ENCODE peak calls at places on chromosomes 2 and 18, in ten cellular contexts. F is fibroblast of lung, R is left ventricle myocardium inferior, X is A549, C is IMR-90, Y is mesenchymal stem cell, D is heart right ventricle, S is colonic mucosa, I is transverse colon, U is small intestine. N is an unnamed sample. For H3K9me3 and H3K4me1, the result is how much of the 10 kb centered on the place peaks cover.

GRCh38 chr18:33720133-33720532 is 142.1 kb downstream of the ASXL3 start:
- DNase-seq in F (peak), R (no peak), X (no peak), C (peak), Y (peak), D (no peak), S (no peak), I (no peak), U (no peak), N (no peak)

GRCh38 chr18:21330122-21330701 is 88.2 kb downstream of the GREB1L start:
- DNase-seq in F (peak), R (peak), X (peak), C (no peak), Y (peak), D (no peak), S (peak), I (no peak), U (peak), N (no peak)

GRCh38 chr18:59142274-59142673 is 2.6 kb downstream of the SEC11C start:
- DNase-seq in F (no peak), R (no peak), X (no peak), C (no peak), Y (no peak), D (no peak), S (no peak), I (no peak), U (no peak), N (no peak)

GRCh38 chr2:145123606-145124005 is 603.7 kb upstream of the ZEB2 start:
- DNase-seq in F (no peak), R (peak), X (no peak), C (peak), Y (peak), D (peak), S (peak), I (peak), U (no peak), N (peak)

GRCh38 chr2:47251404-47251675 is 96.2 kb upstream of the STPG4 start:
- DNase-seq in F (no peak), R (no peak), X (no peak), C (no peak), Y (no peak), D (no peak), S (no peak), I (no peak), U (no peak), N (no peak)

GRCh38 chr2:235495373-235496238 is 1.8 kb downstream of the AGAP1 start:
- DNase-seq in F (no peak), R (no peak), X (no peak), C (no peak), Y (no peak), D (no peak), S (no peak), I (no peak), U (peak), N (no peak)

GRCh38 chr2:168215813-168216212 is 31.6 kb downstream of the STK39 start:
- DNase-seq in F (peak), R (no peak), X (no peak), C (peak), Y (no peak), D (no peak), S (no peak), I (no peak), U (no peak), N (no peak)

GRCh38 chr2:126634273-126634861 is 21.6 kb upstream of the GYPC start:
- DNase-seq in F (peak), R (no peak), X (peak), C (peak), Y (no peak), D (no peak), S (peak), I (peak), U (peak), N (no peak)

GRCh38 chr2:201448701-201449100 is 2.6 kb downstream of the TRAK2 start:
- DNase-seq in F (no peak), R (no peak), X (no peak), C (no peak), Y (no peak), D (no peak), S (peak), I (peak), U (peak), N (no peak)

GRCh38 chr2:218323526-218324472 is 31.5 kb upstream of the TMBIM1 start:
- DNase-seq in F (peak), R (peak), X (peak), C (peak), Y (peak), D (no peak), S (peak), I (peak), U (peak), N (peak)

GRCh38 chr2:223114170-223114569 is 62.2 kb downstream of the KCNE4 start:
- DNase-seq in F (no peak), R (no peak), X (no peak), C (no peak), Y (no peak), D (no peak), S (no peak), I (no peak), U (no peak), N (no peak)

GRCh38 chr2:9655441-9656269 is 24.9 kb upstream of the YWHAQ start:
- DNase-seq in F (peak), R (no peak), X (peak), C (peak), Y (peak), D (no peak), S (no peak), I (no peak), U (no peak), N (no peak)

GRCh38 chr2:19872302-19872701 is 29.5 kb downstream of the TTC32 start:
- DNase-seq in F (no peak), R (no peak), X (no peak), C (no peak), Y (no peak), D (no peak), S (no peak), I (no peak), U (no peak), N (no peak)

GRCh38 chr2:177710003-177710411 is 317.4 kb downstream of the AGPS start:
- DNase-seq in F (no peak), R (no peak), X (no peak), C (no peak), Y (no peak), D (no peak), S (no peak), I (no peak), U (no peak), N (no peak)

GRCh38 chr2:180021850-180022249 is 14.8 kb upstream of the CWC22 start:
- DNase-seq in F (no peak), R (no peak), X (no peak), C (no peak), Y (no peak), D (no peak), S (no peak), I (no peak), U (no peak), N (no peak)

GRCh38 chr2:219523031-219523671 is 8.9 kb downstream of the ASIC4 start:
- DNase-seq in F (peak), R (no peak), X (no peak), C (no peak), Y (no peak), D (no peak), S (no peak), I (no peak), U (no peak), N (peak)

GRCh38 chr2:47488870-47489584 is 86.1 kb downstream of the MSH2 start:
- DNase-seq in F (peak), R (no peak), X (peak), C (peak), Y (peak), D (no peak), S (no peak), I (no peak), U (peak), N (no peak)

DNA sequence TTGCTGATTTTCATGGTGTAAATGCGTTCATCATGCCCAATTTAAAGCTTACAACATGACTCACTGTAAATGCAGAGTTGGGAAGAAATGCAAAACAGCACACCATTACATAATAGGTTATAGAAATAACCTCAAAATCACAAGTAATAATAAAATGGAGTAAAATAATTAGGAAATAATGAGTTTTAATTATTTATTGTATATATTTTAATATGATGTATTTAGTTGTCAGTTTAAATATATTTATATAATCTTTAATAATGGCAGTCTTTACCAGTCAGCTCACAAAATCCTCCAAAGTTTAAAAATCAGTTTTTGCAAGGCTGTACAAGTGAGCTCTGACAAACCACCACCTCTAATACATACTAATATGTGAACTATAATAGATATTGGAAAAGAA is 180.2 kb downstream of the RND3 start:
- DNase-seq in F (no peak), R (no peak), X (no peak), C (no peak), Y (no peak), D (no peak), S (no peak), I (no peak), U (no peak), N (no peak)
- H3K9me3 ChIP-seq in F (under half), R (under half), X (under half), C (under half), Y (under half), D (under half), S (under half), I (under half), U (under half), N (under half)

GRCh38 chr2:142095647-142096046 is 35.2 kb downstream of the LRP1B start:
- DNase-seq in F (no peak), R (no peak), X (no peak), C (no peak), Y (no peak), D (no peak), S (no peak), I (no peak), U (no peak), N (no peak)
- H3K4me1 ChIP-seq in F (under half), R (under half), X (under half), C (under half), Y (under half), D (under half), S (under half), I (under half), U (under half), N (under half)

DNA sequence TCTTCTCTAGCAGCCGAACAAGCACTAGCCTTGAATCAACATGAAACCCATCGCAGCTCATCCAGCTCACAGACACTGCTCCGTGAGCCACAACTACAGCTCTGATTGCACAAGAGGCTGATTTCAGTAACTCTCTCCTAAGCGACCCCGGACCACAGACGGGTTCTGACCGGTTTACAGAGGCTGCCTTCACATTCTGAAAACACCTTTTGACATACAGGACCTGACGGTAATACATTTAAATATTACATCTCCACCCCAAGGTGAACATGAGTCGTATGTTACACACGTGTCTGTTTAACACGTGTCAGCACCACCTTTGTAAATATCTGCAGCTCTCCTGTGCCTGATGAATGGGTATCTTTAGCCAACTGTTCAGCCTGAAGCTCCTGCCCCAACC is 120.7 kb downstream of the TMEM18 start:
- DNase-seq in F (no peak), R (no peak), X (no peak), C (no peak), Y (no peak), D (no peak), S (no peak), I (no peak), U (no peak), N (no peak)
- H3K9me3 ChIP-seq in F (under half), R (under half), X (under half), C (under half), Y (under half), D (under half), S (under half), I (under half), U (under half), N (under half)

GRCh38 chr18:60541661-60542060 is 169.1 kb upstream of the MC4R start:
- DNase-seq in F (no peak), R (no peak), X (no peak), C (no peak), Y (no peak), D (no peak), S (no peak), I (no peak), U (no peak), N (no peak)
- H3K4me1 ChIP-seq in F (under half), R (under half), X (under half), C (under half), Y (under half), D (under half), S (under half), I (under half), U (under half), N (under half)

GRCh38 chr2:116513991-116514390 is 1300.5 kb upstream of the DDX18 start:
- DNase-seq in F (no peak), R (no peak), X (no peak), C (no peak), Y (no peak), D (no peak), S (no peak), I (no peak), U (no peak), N (no peak)

GRCh38 chr2:116517936-116518335 is 1296.6 kb upstream of the DDX18 start:
- DNase-seq in F (no peak), R (no peak), X (no peak), C (no peak), Y (no peak), D (no peak), S (no peak), I (no peak), U (no peak), N (no peak)
- H3K9me3 ChIP-seq in F (under half), R (under half), X (under half), C (under half), Y (under half), D (under half), S (under half), I (under half), U (under half), N (under half)

GRCh38 chr2:239225456-239225855 is 175.4 kb downstream of the HDAC4 start:
- DNase-seq in F (no peak), R (no peak), X (no peak), C (no peak), Y (no peak), D (no peak), S (no peak), I (no peak), U (no peak), N (no peak)
- H3K4me1 ChIP-seq in F (under half), R (half or more), X (under half), C (half or more), Y (under half), D (half or more), S (under half), I (half or more), U (under half), N (under half)

GRCh38 chr2:213688129-213688528 is 403.9 kb downstream of the SPAG16 start:
- DNase-seq in F (no peak), R (no peak), X (no peak), C (no peak), Y (no peak), D (no peak), S (no peak), I (no peak), U (no peak), N (no peak)

GRCh38 chr2:213696427-213696826 is 412.2 kb downstream of the SPAG16 start:
- DNase-seq in F (no peak), R (no peak), X (no peak), C (no peak), Y (no peak), D (no peak), S (no peak), I (no peak), U (no peak), N (no peak)

GRCh38 chr2:213691351-213691750 is 407.1 kb downstream of the SPAG16 start:
- DNase-seq in F (no peak), R (no peak), X (no peak), C (no peak), Y (no peak), D (no peak), S (no peak), I (no peak), U (no peak), N (no peak)
- H3K9me3 ChIP-seq in F (under half), R (under half), X (under half), C (under half), Y (under half), D (under half), S (under half), I (under half), U (under half), N (under half)